ENCODE peak calls at places on chromosomes 12 and 14, in five cellular contexts. One of them, this sample, is unnamed.

GRCh38 chr12:52037248-52037861 is 13.9 kb upstream of the NR4A1 start:
- DNase-seq in K562: peak; percentile 58
- DNase-seq in H1: peak; percentile 75
- DNase-seq in IMR-90: peak; percentile 46
- DNase-seq in HepG2: no peak
- DNase-seq in this sample: no peak

GRCh38 chr12:76265424-76266180 is 82.6 kb downstream of the BBS10 start:
- DNase-seq in K562: no peak
- DNase-seq in IMR-90: no peak
- DNase-seq in H1: no peak
- DNase-seq in HepG2: no peak
- DNase-seq in this sample: no peak

GRCh38 chr14:61620130-61620946 is 75.0 kb upstream of the HIF1A start:
- DNase-seq in H1: no peak
- DNase-seq in IMR-90: peak; percentile 89
- DNase-seq in K562: no peak
- DNase-seq in HepG2: peak; percentile 32
- DNase-seq in this sample: no peak

GRCh38 chr12:132444283-132444682 is 45.7 kb upstream of the FBRSL1 start:
- DNase-seq in K562: no peak
- DNase-seq in HepG2: no peak
- DNase-seq in IMR-90: no peak
- DNase-seq in H1: no peak
- DNase-seq in this sample: no peak

GRCh38 chr14:53971501-53971900 is 14.9 kb upstream of the BMP4 start:
- DNase-seq in HepG2: no peak
- DNase-seq in IMR-90: no peak
- DNase-seq in K562: no peak
- DNase-seq in H1: no peak
- DNase-seq in this sample: no peak

GRCh38 chr12:1201886-1202285 is 210.9 kb downstream of the ERC1 start:
- DNase-seq in HepG2: no peak
- DNase-seq in H1: no peak
- DNase-seq in K562: no peak
- DNase-seq in IMR-90: no peak
- DNase-seq in this sample: no peak

GRCh38 chr12:46071769-46072624 is 81.6 kb upstream of the SCAF11 start:
- DNase-seq in K562: peak; percentile 61
- DNase-seq in IMR-90: peak; percentile 71
- DNase-seq in HepG2: peak; percentile 46
- DNase-seq in H1: peak; percentile 80
- DNase-seq in this sample: peak; percentile 68

GRCh38 chr14:99944241-99944651 is 121.0 kb upstream of the EVL start:
- DNase-seq in HepG2: peak; percentile 34
- DNase-seq in H1: no peak
- DNase-seq in K562: no peak
- DNase-seq in IMR-90: no peak
- DNase-seq in this sample: no peak

GRCh38 chr12:57236224-57236924 is 6.9 kb downstream of the SHMT2 start:
- DNase-seq in K562: no peak
- DNase-seq in H1: peak; percentile 86
- DNase-seq in IMR-90: no peak
- DNase-seq in HepG2: no peak
- DNase-seq in this sample: no peak

GRCh38 chr14:31934767-31935266 is 142.3 kb upstream of the ARHGAP5 start:
- DNase-seq in IMR-90: peak; percentile 41
- DNase-seq in HepG2: peak; percentile 90
- DNase-seq in K562: no peak
- DNase-seq in H1: no peak
- DNase-seq in this sample: peak; percentile 87

GRCh38 chr12:6301721-6302120 is 8.8 kb upstream of the PLEKHG6 start:
- DNase-seq in K562: no peak
- DNase-seq in HepG2: no peak
- DNase-seq in H1: no peak
- DNase-seq in IMR-90: no peak
- DNase-seq in this sample: no peak

GRCh38 chr12:24380122-24380521 is 430.7 kb upstream of the SOX5 start:
- DNase-seq in HepG2: no peak
- DNase-seq in IMR-90: peak; percentile 27
- DNase-seq in K562: no peak
- DNase-seq in H1: no peak
- DNase-seq in this sample: no peak

GRCh38 chr14:56333361-56334279 is 215.4 kb downstream of the PELI2 start:
- DNase-seq in H1: no peak
- DNase-seq in K562: no peak
- DNase-seq in HepG2: peak; percentile 13
- DNase-seq in IMR-90: peak; percentile 93
- DNase-seq in this sample: peak; percentile 30

GRCh38 chr12:55067701-55068100 is 47.9 kb downstream of the NEUROD4 start:
- DNase-seq in K562: no peak
- DNase-seq in IMR-90: no peak
- DNase-seq in HepG2: no peak
- DNase-seq in H1: no peak
- DNase-seq in this sample: no peak
- TF ChIP-seq MAFK in K562: no peak
- TF ChIP-seq MAFK in IMR-90: no peak
- TF ChIP-seq MAFK in HepG2: no peak
- TF ChIP-seq MAFK in H1: no peak
- TF ChIP-seq MAFK in this sample: no peak

DNA sequence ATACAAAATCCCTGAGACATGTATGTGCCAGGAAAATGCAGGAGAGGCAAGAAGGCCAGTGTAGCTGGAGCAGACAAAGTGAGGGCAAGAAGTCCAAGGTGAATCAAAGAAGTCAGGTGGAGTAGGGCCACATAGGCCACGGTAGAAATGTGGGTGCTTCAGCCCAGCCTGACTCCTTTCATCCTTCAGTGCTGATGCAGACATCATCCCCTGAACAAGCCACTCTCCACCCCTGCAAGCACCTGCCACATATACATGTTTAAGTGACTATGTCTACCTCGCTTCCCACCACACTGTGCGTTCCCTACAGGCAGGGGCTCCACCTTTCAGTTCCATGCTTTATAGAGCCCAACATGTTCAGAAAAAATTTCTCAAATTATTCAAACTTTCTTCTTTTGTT is 11.7 kb downstream of the SLC7A7 start:
- DNase-seq in K562: no peak
- DNase-seq in H1: no peak
- DNase-seq in IMR-90: no peak
- DNase-seq in HepG2: no peak
- DNase-seq in this sample: no peak
- TF ChIP-seq MAFK in K562: no peak
- TF ChIP-seq MAFK in H1: no peak
- TF ChIP-seq MAFK in IMR-90: no peak
- TF ChIP-seq MAFK in HepG2: no peak
- TF ChIP-seq MAFK in this sample: no peak

GRCh38 chr12:10967409-10967808 is 19.3 kb downstream of the TAS2R50 start:
- DNase-seq in HepG2: no peak
- DNase-seq in H1: no peak
- DNase-seq in K562: no peak
- DNase-seq in IMR-90: peak; percentile 64
- DNase-seq in this sample: no peak
- TF ChIP-seq MAFK in HepG2: no peak
- TF ChIP-seq MAFK in H1: no peak
- TF ChIP-seq MAFK in K562: no peak
- TF ChIP-seq MAFK in IMR-90: no peak
- TF ChIP-seq MAFK in this sample: no peak

GRCh38 chr12:130703733-130704375 is 12.2 kb downstream of the RIMBP2 start:
- DNase-seq in HepG2: no peak
- DNase-seq in IMR-90: no peak
- DNase-seq in H1: peak; percentile 28
- DNase-seq in K562: no peak
- DNase-seq in this sample: no peak
- TF ChIP-seq MAFK in HepG2: no peak
- TF ChIP-seq MAFK in IMR-90: no peak
- TF ChIP-seq MAFK in H1: no peak
- TF ChIP-seq MAFK in K562: no peak
- TF ChIP-seq MAFK in this sample: no peak

GRCh38 chr14:103015426-103015825 is 41.9 kb downstream of the CDC42BPB start:
- DNase-seq in K562: no peak
- DNase-seq in HepG2: no peak
- DNase-seq in IMR-90: no peak
- DNase-seq in H1: no peak
- DNase-seq in this sample: no peak
- TF ChIP-seq MAFK in K562: no peak
- TF ChIP-seq MAFK in HepG2: no peak
- TF ChIP-seq MAFK in IMR-90: no peak
- TF ChIP-seq MAFK in H1: no peak
- TF ChIP-seq MAFK in this sample: no peak

DNA sequence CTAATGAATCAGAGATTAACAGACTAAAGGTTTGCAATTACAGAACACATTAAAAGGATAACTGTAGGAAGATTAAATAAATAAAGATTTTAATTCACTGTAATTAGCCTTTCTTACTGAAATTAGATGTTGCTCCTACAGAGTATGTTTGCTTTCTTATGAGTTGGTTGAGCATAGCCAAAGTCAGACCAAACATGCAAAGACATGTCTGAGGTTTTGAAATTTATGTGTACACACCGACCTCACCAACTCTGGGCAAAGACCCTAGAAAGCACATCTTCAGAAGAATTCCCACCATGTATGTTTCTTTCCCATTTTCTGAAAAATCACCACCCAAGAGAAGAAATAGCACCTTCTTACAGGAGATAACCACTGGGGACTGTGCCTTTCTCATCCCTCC is 159.2 kb downstream of the PAX9 start:
- DNase-seq in K562: no peak
- DNase-seq in IMR-90: no peak
- DNase-seq in H1: no peak
- DNase-seq in HepG2: no peak
- DNase-seq in this sample: no peak
- TF ChIP-seq MAFK in K562: no peak
- TF ChIP-seq MAFK in IMR-90: no peak
- TF ChIP-seq MAFK in H1: no peak
- TF ChIP-seq MAFK in HepG2: no peak
- TF ChIP-seq MAFK in this sample: no peak

GRCh38 chr12:71731439-71732356 is 23.0 kb upstream of the RAB21 start:
- DNase-seq in K562: no peak
- DNase-seq in HepG2: peak; percentile 79
- DNase-seq in IMR-90: peak; percentile 80
- DNase-seq in H1: peak; percentile 61
- DNase-seq in this sample: peak; percentile 36
- TF ChIP-seq MAFK in K562: no peak
- TF ChIP-seq MAFK in HepG2: no peak
- TF ChIP-seq MAFK in IMR-90: no peak
- TF ChIP-seq MAFK in H1: no peak
- TF ChIP-seq MAFK in this sample: no peak

GRCh38 chr14:74501135-74501614 is 7.6 kb downstream of the ISCA2 start:
- DNase-seq in IMR-90: peak; percentile 83
- DNase-seq in H1: peak; percentile 77
- DNase-seq in HepG2: peak; percentile 52
- DNase-seq in K562: peak; percentile 19
- DNase-seq in this sample: peak; percentile 49
- TF ChIP-seq MAFK in IMR-90: no peak
- TF ChIP-seq MAFK in H1: no peak
- TF ChIP-seq MAFK in HepG2: no peak
- TF ChIP-seq MAFK in K562: no peak
- TF ChIP-seq MAFK in this sample: no peak